ENCODE peak calls at places on chromosome X, in six cellular contexts. U is H9, K is mesenchymal stem cell, B is IMR-90, E is H1, M is trophoblast cell. H is an unnamed sample. For H3K9me3, the result is how much of the 10 kb centered on the place peaks cover.

GRCh38 chrX:129741880-129742758 is 3.3 kb downstream of the XPNPEP2 start:
- DNase-seq in U (peak), K (no peak), B (no peak), E (peak), M (no peak), H (peak)

GRCh38 chrX:68719181-68719903 is 71.9 kb downstream of the STARD8 start:
- DNase-seq in U (no peak), K (no peak), B (no peak), E (no peak), M (no peak), H (no peak)

GRCh38 chrX:71282514-71283408 is 674 bp upstream of the NONO start:
- DNase-seq in U (no peak), K (no peak), B (peak), E (peak), M (peak), H (peak)

GRCh38 chrX:925652-926061 is 286.8 kb downstream of the CRLF2 start:
- DNase-seq in U (no peak), K (no peak), B (no peak), E (no peak), M (no peak), H (no peak)

GRCh38 chrX:149131780-149132179 is 373.3 kb downstream of the IDS start:
- DNase-seq in U (no peak), K (peak), B (no peak), E (no peak), M (no peak), H (no peak)

GRCh38 chrX:155262970-155263754 is 1.1 kb downstream of the RAB39B start:
- DNase-seq in U (no peak), K (no peak), B (no peak), E (no peak), M (no peak), H (no peak)

GRCh38 chrX:76931518-76931917 is 504.0 kb downstream of the MAGEE1 start:
- DNase-seq in U (no peak), K (no peak), B (no peak), E (no peak), M (no peak), H (no peak)

GRCh38 chrX:41922125-41922521 is 1.2 kb downstream of the CASK start:
- DNase-seq in U (no peak), K (peak), B (peak), E (no peak), M (peak), H (no peak)

GRCh38 chrX:111869639-111870034 is 6.3 kb upstream of the TRPC5OS start:
- DNase-seq in U (peak), K (peak), B (peak), E (peak), M (peak), H (peak)

GRCh38 chrX:64093761-64094160 is 111.7 kb downstream of the AMER1 start:
- DNase-seq in U (no peak), K (peak), B (peak), E (no peak), M (peak), H (peak)

GRCh38 chrX:23276475-23276874 is 58.2 kb upstream of the PTCHD1 start:
- DNase-seq in U (no peak), K (no peak), B (no peak), E (no peak), M (no peak), H (no peak)

GRCh38 chrX:46737041-46737440 is 21.9 kb downstream of the SLC9A7 start:
- DNase-seq in U (no peak), K (no peak), B (no peak), E (no peak), M (no peak), H (no peak)

GRCh38 chrX:151700581-151700980 is 5.3 kb downstream of the PRRG3 start:
- DNase-seq in U (no peak), K (no peak), B (no peak), E (no peak), M (no peak), H (no peak)

GRCh38 chrX:151702021-151702714 is 6.9 kb downstream of the PRRG3 start:
- DNase-seq in U (no peak), K (no peak), B (no peak), E (no peak), M (no peak), H (no peak)

GRCh38 chrX:151702741-151703352 is 7.6 kb downstream of the PRRG3 start:
- DNase-seq in U (no peak), K (no peak), B (no peak), E (no peak), M (no peak), H (no peak)

GRCh38 chrX:151701071-151701470 is 5.8 kb downstream of the PRRG3 start:
- DNase-seq in U (no peak), K (no peak), B (no peak), E (no peak), M (no peak), H (no peak)

GRCh38 chrX:151701531-151701930 is 6.3 kb downstream of the PRRG3 start:
- DNase-seq in U (no peak), K (no peak), B (no peak), E (no peak), M (no peak), H (no peak)
- H3K9me3 ChIP-seq in U (half or more), K (under half), B (under half), E (under half), M (under half), H (under half)

DNA sequence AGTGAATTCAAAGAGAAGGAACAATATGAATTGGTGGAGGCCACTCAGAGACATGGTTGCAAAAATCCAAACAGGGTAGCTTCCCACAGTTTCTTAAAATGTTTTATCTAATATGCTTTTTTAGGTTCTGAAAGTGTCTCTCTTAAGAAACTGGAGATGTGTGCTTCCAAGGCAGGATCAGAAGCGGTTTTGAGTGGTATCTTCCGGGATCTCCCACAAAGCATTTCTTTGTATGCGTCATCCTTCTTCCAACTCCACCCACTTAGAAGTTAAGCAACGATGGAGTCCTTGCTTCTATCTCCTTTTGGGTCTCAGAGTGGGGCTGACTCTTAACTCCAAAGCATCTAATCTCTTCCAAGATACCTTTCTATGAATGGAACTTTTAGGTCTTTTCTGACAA is 196.7 kb downstream of the MID1 start:
- DNase-seq in U (no peak), K (no peak), B (no peak), E (no peak), M (peak), H (no peak)
- H2AK5ac ChIP-seq in U (no peak), K (no peak), B (no peak), E (no peak), M (no peak), H (no peak)

GRCh38 chrX:11474576-11474975 is 181.4 kb downstream of the AMELX start:
- DNase-seq in U (no peak), K (no peak), B (no peak), E (no peak), M (no peak), H (no peak)

GRCh38 chrX:11478971-11479370 is 185.8 kb downstream of the AMELX start:
- DNase-seq in U (no peak), K (peak), B (peak), E (no peak), M (no peak), H (no peak)

GRCh38 chrX:11480626-11481025 is 185.1 kb downstream of the ARHGAP6 start:
- DNase-seq in U (no peak), K (no peak), B (peak), E (no peak), M (no peak), H (no peak)

GRCh38 chrX:11481035-11481434 is 184.7 kb downstream of the ARHGAP6 start:
- DNase-seq in U (no peak), K (no peak), B (peak), E (no peak), M (no peak), H (no peak)

DNA sequence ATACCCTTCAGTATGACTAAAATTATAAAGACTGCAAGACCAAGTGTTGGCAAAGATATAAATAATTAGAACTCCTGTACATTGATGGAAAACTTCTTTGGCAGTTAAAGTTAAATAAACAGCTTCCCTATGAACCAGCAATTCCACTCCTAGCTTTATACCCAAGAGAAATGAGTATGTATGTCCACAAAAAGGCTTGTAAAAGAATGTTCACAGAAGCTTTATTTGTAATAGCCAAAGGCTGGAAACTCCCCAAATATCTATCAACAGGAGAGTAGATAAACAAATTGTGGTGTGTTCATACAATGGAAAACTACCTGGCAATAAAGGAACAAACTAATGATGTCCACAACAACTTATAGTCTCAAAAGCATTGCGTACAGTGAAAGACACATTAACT is 184.8 kb downstream of the AMELX start:
- DNase-seq in U (no peak), K (peak), B (no peak), E (no peak), M (no peak), H (no peak)
- H4K91ac ChIP-seq in U (no peak), K (no peak), B (no peak), E (no peak), M (no peak), H (no peak)

GRCh38 chrX:75337525-75337924 is 63.6 kb downstream of the UPRT start:
- DNase-seq in U (no peak), K (no peak), B (no peak), E (no peak), M (no peak), H (no peak)
- H3K9me3 ChIP-seq in U (under half), K (under half), B (under half), E (under half), M (under half), H (under half)

DNA sequence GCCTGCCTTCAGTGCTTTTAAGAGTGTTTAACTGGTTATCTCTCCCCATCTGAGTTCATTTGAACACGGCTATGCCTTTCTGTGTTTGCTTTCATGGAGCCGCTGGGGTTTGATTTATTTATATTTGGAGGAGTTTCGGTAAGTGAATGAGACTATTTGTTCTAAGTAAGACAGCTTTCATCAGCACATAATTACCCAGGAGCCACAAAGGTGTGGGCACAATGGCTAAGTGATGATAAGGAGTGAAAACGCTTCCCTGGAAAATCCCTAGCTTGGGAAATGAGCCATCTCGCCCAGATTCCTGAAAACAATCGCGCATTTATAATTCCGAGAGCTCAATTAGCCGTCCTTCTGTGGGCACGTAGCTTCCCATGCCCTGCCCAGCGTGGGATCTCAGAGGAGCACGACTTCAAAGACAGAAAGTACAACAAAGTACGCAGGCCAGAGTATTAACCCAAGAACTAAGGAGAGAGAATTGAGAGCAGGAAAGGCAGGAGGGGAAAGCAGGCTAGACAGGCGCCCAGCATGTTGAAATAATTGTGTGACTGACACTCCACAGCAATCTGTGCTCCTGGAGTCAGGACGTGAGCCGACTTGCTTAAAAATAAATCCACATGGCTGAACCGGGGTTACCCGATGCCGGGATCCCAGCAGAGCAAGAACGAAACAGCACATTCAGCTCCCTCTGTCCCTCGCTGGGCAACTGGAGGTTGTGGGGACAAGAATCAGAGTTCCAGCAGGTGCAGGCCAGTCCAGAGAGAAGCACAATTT is 99.0 kb downstream of the DHRSX start:
- DNase-seq in U (no peak), K (no peak), B (no peak), E (no peak), M (no peak), H (peak)
- H2AK5ac ChIP-seq in U (no peak), K (no peak), B (no peak), E (peak), M (no peak), H (no peak)

H was measured in neuronal stem cell.